ENCODE peak calls at places on chromosomes 3 and 15, in nine cellular contexts. H is CD8-positive, alpha-beta T cell; S is A549; E is OCI-LY7; B is breast epithelium; Y is dorsolateral prefrontal cortex; U is fibroblast of lung; J is lower lobe of right lung; D is body of pancreas. W is an unnamed sample.

GRCh38 chr3:127195417-127195816 is 2.5 kb downstream of the PRR23E start:
- DNase-seq in H (no peak), S (no peak), E (no peak), B (no peak), Y (no peak), U (no peak), J (no peak), D (no peak), W (no peak)

GRCh38 chr3:117165611-117166051 is 456.1 kb downstream of the TUSC7 start:
- DNase-seq in H (no peak), S (peak; percentile 2), E (no peak), B (no peak), Y (no peak), U (no peak), J (no peak), D (no peak), W (no peak)

GRCh38 chr3:67357610-67358458 is 296.6 kb downstream of the SUCLG2 start:
- DNase-seq in H (no peak), S (peak; percentile 54), E (peak; percentile 25), B (no peak), Y (no peak), U (peak; percentile 22), J (no peak), D (no peak), W (no peak)

GRCh38 chr15:29674661-29675533 is 147.4 kb downstream of the TJP1 start:
- DNase-seq in H (no peak), S (peak; percentile 96), E (no peak), B (no peak), Y (no peak), U (peak; percentile 34), J (peak; percentile 71), D (peak; percentile 77), W (no peak)

GRCh38 chr15:55740479-55740878 is 2.5 kb downstream of the PRTG start:
- DNase-seq in H (no peak), S (no peak), E (no peak), B (no peak), Y (no peak), U (no peak), J (no peak), D (no peak), W (no peak)

GRCh38 chr3:10717756-10718155 is 98.3 kb upstream of the SLC6A11 start:
- DNase-seq in H (no peak), S (no peak), E (no peak), B (no peak), Y (no peak), U (no peak), J (no peak), D (no peak), W (no peak)

GRCh38 chr3:74614133-74614967 is at the start of gene CNTN3:
- DNase-seq in H (no peak), S (no peak), E (no peak), B (no peak), Y (no peak), U (peak; percentile 37), J (peak; percentile 48), D (peak; percentile 44), W (no peak)

GRCh38 chr3:148999806-149000205 is 8.5 kb downstream of the GYG1 start:
- DNase-seq in H (no peak), S (no peak), E (no peak), B (no peak), Y (no peak), U (peak; percentile 49), J (no peak), D (no peak), W (no peak)

GRCh38 chr3:2927252-2927651 is 182.9 kb downstream of the IL5RA start:
- DNase-seq in H (no peak), S (no peak), E (no peak), B (no peak), Y (no peak), U (no peak), J (no peak), D (no peak), W (no peak)

GRCh38 chr15:36331531-36332275 is 247.7 kb upstream of the CDIN1 start:
- DNase-seq in H (no peak), S (no peak), E (no peak), B (no peak), Y (no peak), U (peak; percentile 28), J (no peak), D (no peak), W (no peak)

GRCh38 chr3:31432897-31433678 is 99.6 kb upstream of the STT3B start:
- DNase-seq in H (no peak), S (no peak), E (no peak), B (no peak), Y (no peak), U (peak; percentile 21), J (no peak), D (no peak), W (no peak)

GRCh38 chr15:59281699-59282098 is 75.1 kb downstream of the LDHAL6B start:
- DNase-seq in H (no peak), S (no peak), E (no peak), B (no peak), Y (no peak), U (no peak), J (no peak), D (no peak), W (no peak)

GRCh38 chr15:59282515-59283337 is 76.1 kb downstream of the LDHAL6B start:
- DNase-seq in H (no peak), S (peak; percentile 54), E (no peak), B (no peak), Y (no peak), U (no peak), J (no peak), D (no peak), W (no peak)

GRCh38 chr15:59280855-59281254 is 74.2 kb downstream of the LDHAL6B start:
- DNase-seq in H (no peak), S (no peak), E (no peak), B (no peak), Y (no peak), U (no peak), J (no peak), D (no peak), W (no peak)

GRCh38 chr15:59284768-59285368 is 78.2 kb downstream of the LDHAL6B start:
- DNase-seq in H (no peak), S (peak; percentile 70), E (no peak), B (no peak), Y (no peak), U (no peak), J (no peak), D (no peak), W (no peak)

DNA sequence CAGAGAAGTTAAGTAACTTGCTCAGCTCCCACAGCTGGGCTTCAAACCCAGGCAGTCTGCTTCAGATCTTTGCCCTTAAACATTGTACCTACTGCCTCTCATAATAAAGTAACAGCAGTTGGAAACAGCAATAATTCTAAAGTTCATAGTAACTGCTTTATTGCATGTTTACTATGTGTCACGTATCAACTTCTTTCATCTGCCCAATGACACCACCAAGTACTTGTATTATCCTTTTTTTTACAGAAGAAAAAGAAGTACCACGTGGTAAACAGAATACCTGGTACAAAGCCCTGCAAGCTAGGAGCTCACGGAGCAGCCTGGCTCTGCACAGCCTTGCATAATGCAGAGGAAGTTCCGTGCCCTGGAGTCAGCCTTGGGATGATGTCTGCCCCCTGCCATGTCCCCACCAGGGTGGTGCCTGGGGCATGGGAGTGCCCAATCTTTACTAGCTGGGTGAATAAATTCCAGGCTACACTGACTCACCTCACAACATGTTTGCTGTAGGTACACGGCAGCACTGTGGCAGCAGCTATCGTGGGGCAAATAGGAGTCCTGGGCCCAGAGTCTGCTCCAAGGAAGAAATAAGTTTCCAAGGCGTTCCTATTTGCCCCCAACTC is 77.2 kb downstream of the LDHAL6B start:
- DNase-seq in H (no peak), S (peak; percentile 99), E (no peak), B (peak; percentile 36), Y (no peak), U (no peak), J (no peak), D (no peak), W (no peak)
- TF ChIP-seq CTCF in H (no peak), S (no peak), E (no peak), B (no peak), Y (no peak), U (no peak), J (no peak), D (no peak), W (no peak)

DNA sequence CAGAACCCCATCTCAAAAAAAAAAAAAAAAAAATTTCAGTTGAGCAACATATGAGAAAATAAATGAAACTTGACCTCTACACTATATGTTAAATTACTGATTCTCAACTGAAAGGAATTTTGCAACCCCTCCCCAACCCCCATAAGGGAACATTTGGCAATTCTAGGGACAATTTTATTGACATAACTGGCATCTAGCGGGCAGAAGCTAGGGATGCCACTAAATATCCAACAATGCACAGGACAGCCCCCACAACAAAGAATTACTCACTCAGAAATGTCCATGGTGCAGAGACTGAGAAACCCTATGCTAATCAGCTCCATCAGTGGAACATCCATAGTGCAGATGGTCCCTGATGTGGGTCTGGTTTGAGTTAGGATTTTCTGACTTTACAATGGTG is 58.2 kb upstream of the OXTR start:
- DNase-seq in H (no peak), S (no peak), E (no peak), B (no peak), Y (no peak), U (no peak), J (no peak), D (no peak), W (no peak)
- H3K4me3 ChIP-seq in H (no peak overlapping the region), S (no peak overlapping the region), E (no peak overlapping the region), B (no peak overlapping the region), Y (no peak overlapping the region), U (no peak overlapping the region), J (no peak overlapping the region), D (no peak overlapping the region), W (no peak overlapping the region)

GRCh38 chr15:70754862-70755261 is 8.5 kb downstream of the UACA start:
- DNase-seq in H (no peak), S (no peak), E (no peak), B (no peak), Y (no peak), U (no peak), J (no peak), D (no peak), W (no peak)
- TF ChIP-seq CTCF in H (no peak), S (peak; percentile 29), E (no peak), B (no peak), Y (no peak), U (no peak), J (no peak), D (no peak), W (no peak)

GRCh38 chr15:85607842-85608241 is 186.9 kb downstream of the KLHL25 start:
- DNase-seq in H (no peak), S (peak; percentile 51), E (no peak), B (peak; percentile 40), Y (no peak), U (peak; percentile 83), J (no peak), D (no peak), W (no peak)

GRCh38 chr15:85609492-85609891 is 185.2 kb downstream of the KLHL25 start:
- DNase-seq in H (no peak), S (no peak), E (no peak), B (no peak), Y (no peak), U (no peak), J (no peak), D (no peak), W (no peak)

GRCh38 chr15:85604194-85604593 is 190.5 kb downstream of the KLHL25 start:
- DNase-seq in H (no peak), S (no peak), E (no peak), B (no peak), Y (no peak), U (no peak), J (no peak), D (no peak), W (no peak)

GRCh38 chr15:85607141-85607806 is 187.5 kb downstream of the KLHL25 start:
- DNase-seq in H (no peak), S (peak; percentile 21), E (no peak), B (no peak), Y (no peak), U (no peak), J (no peak), D (no peak), W (no peak)

GRCh38 chr15:85606721-85607120 is 188.0 kb downstream of the KLHL25 start:
- DNase-seq in H (no peak), S (no peak), E (no peak), B (no peak), Y (no peak), U (no peak), J (no peak), D (no peak), W (no peak)
- H3K4me3 ChIP-seq in H (no peak overlapping the region), S (no peak overlapping the region), E (no peak overlapping the region), B (no peak overlapping the region), Y (no peak overlapping the region), U (no peak overlapping the region), J (no peak overlapping the region), D (no peak overlapping the region), W (no peak overlapping the region)

W was measured in GM12864.